ENCODE peak calls at places on chromosomes 3 and 15, in four cellular contexts. One of them, this sample, is unnamed.

GRCh38 chr3:63706321-63707085 is 54.0 kb downstream of the SNTN start:
- DNase-seq in nephron progenitor cell: no peak
- DNase-seq in stromal cell of bone marrow: no peak
- DNase-seq in GM13977: no peak
- DNase-seq in this sample: no peak

GRCh38 chr3:50572801-50573371 is 3.6 kb downstream of the HEMK1 start:
- DNase-seq in stromal cell of bone marrow: no peak
- DNase-seq in GM13977: no peak
- DNase-seq in nephron progenitor cell: no peak
- DNase-seq in this sample: no peak

GRCh38 chr15:85622432-85622831 is 172.3 kb downstream of the KLHL25 start:
- DNase-seq in GM13977: no peak
- DNase-seq in nephron progenitor cell: no peak
- DNase-seq in stromal cell of bone marrow: no peak
- DNase-seq in this sample: no peak

GRCh38 chr3:197216169-197216860 is 82.1 kb downstream of the DLG1 start:
- DNase-seq in nephron progenitor cell: no peak
- DNase-seq in stromal cell of bone marrow: peak
- DNase-seq in GM13977: no peak
- DNase-seq in this sample: no peak

GRCh38 chr3:156892701-156893100 is 66.5 kb downstream of the LEKR1 start:
- DNase-seq in nephron progenitor cell: no peak
- DNase-seq in stromal cell of bone marrow: peak
- DNase-seq in GM13977: no peak
- DNase-seq in this sample: no peak

GRCh38 chr3:13785351-13785750 is 94.5 kb downstream of the WNT7A start:
- DNase-seq in stromal cell of bone marrow: no peak
- DNase-seq in GM13977: no peak
- DNase-seq in nephron progenitor cell: no peak
- DNase-seq in this sample: no peak

GRCh38 chr3:41369838-41370237 is 170.5 kb downstream of the CTNNB1 start:
- DNase-seq in stromal cell of bone marrow: no peak
- DNase-seq in nephron progenitor cell: no peak
- DNase-seq in GM13977: no peak
- DNase-seq in this sample: no peak

GRCh38 chr3:37935290-37935668 is 55.3 kb upstream of the VILL start:
- DNase-seq in nephron progenitor cell: no peak
- DNase-seq in GM13977: no peak
- DNase-seq in stromal cell of bone marrow: peak
- DNase-seq in this sample: no peak

GRCh38 chr3:110624571-110624970 is 447.0 kb upstream of the NECTIN3 start:
- DNase-seq in nephron progenitor cell: no peak
- DNase-seq in GM13977: no peak
- DNase-seq in stromal cell of bone marrow: no peak
- DNase-seq in this sample: no peak

GRCh38 chr15:61827131-61827530 is 233.1 kb downstream of the VPS13C start:
- DNase-seq in GM13977: no peak
- DNase-seq in stromal cell of bone marrow: no peak
- DNase-seq in nephron progenitor cell: no peak
- DNase-seq in this sample: no peak

GRCh38 chr15:91953432-91953831 is 99.9 kb downstream of the SLCO3A1 start:
- DNase-seq in stromal cell of bone marrow: no peak
- DNase-seq in GM13977: no peak
- DNase-seq in nephron progenitor cell: no peak
- DNase-seq in this sample: no peak

GRCh38 chr15:47846911-47847310 is 129.6 kb downstream of the SEMA6D start:
- DNase-seq in nephron progenitor cell: no peak
- DNase-seq in stromal cell of bone marrow: no peak
- DNase-seq in GM13977: no peak
- DNase-seq in this sample: no peak

GRCh38 chr3:186882881-186883685 is 40.6 kb downstream of the ADIPOQ start:
- DNase-seq in GM13977: no peak
- DNase-seq in nephron progenitor cell: no peak
- DNase-seq in stromal cell of bone marrow: peak
- DNase-seq in this sample: no peak

GRCh38 chr3:86175051-86175536 is 815.9 kb downstream of the VGLL3 start:
- DNase-seq in nephron progenitor cell: no peak
- DNase-seq in stromal cell of bone marrow: no peak
- DNase-seq in GM13977: no peak
- DNase-seq in this sample: no peak

GRCh38 chr15:66698318-66698961 is 3.6 kb upstream of the SMAD6 start:
- DNase-seq in nephron progenitor cell: peak
- DNase-seq in GM13977: no peak
- DNase-seq in stromal cell of bone marrow: peak
- DNase-seq in this sample: no peak

GRCh38 chr3:9838856-9839255 is 5.0 kb downstream of the RPUSD3 start:
- DNase-seq in nephron progenitor cell: no peak
- DNase-seq in stromal cell of bone marrow: no peak
- DNase-seq in GM13977: no peak
- DNase-seq in this sample: no peak

GRCh38 chr15:90300988-90301715 is 35.7 kb downstream of the NGRN start:
- DNase-seq in nephron progenitor cell: peak
- DNase-seq in GM13977: no peak
- DNase-seq in stromal cell of bone marrow: no peak
- DNase-seq in this sample: peak

GRCh38 chr15:41661078-41661528 is 898 bp downstream of the MGA start:
- DNase-seq in GM13977: no peak
- DNase-seq in nephron progenitor cell: no peak
- DNase-seq in stromal cell of bone marrow: no peak
- DNase-seq in this sample: no peak

GRCh38 chr3:12966847-12967750 is 106.1 kb downstream of the IQSEC1 start:
- DNase-seq in GM13977: no peak
- DNase-seq in nephron progenitor cell: peak
- DNase-seq in stromal cell of bone marrow: no peak
- DNase-seq in this sample: no peak

GRCh38 chr3:186515115-186515514 is 29.1 kb downstream of the CRYGS start:
- DNase-seq in stromal cell of bone marrow: no peak
- DNase-seq in GM13977: no peak
- DNase-seq in nephron progenitor cell: no peak
- DNase-seq in this sample: no peak

GRCh38 chr3:9600597-9600996 is 47.0 kb upstream of the LHFPL4 start:
- DNase-seq in nephron progenitor cell: peak
- DNase-seq in GM13977: no peak
- DNase-seq in stromal cell of bone marrow: no peak
- DNase-seq in this sample: no peak

GRCh38 chr3:11195721-11196332 is 41.5 kb downstream of the HRH1 start:
- DNase-seq in nephron progenitor cell: no peak
- DNase-seq in GM13977: no peak
- DNase-seq in stromal cell of bone marrow: no peak
- DNase-seq in this sample: no peak

GRCh38 chr15:43905755-43906154 is 79.0 kb downstream of the WDR76 start:
- DNase-seq in GM13977: no peak
- DNase-seq in nephron progenitor cell: no peak
- DNase-seq in stromal cell of bone marrow: no peak
- DNase-seq in this sample: no peak

GRCh38 chr3:107767897-107768605 is 245.3 kb downstream of the BBX start:
- DNase-seq in stromal cell of bone marrow: no peak
- DNase-seq in nephron progenitor cell: no peak
- DNase-seq in GM13977: no peak
- DNase-seq in this sample: no peak

GRCh38 chr3:57852896-57853295 is 96.8 kb downstream of the SLMAP start:
- DNase-seq in nephron progenitor cell: no peak
- DNase-seq in stromal cell of bone marrow: no peak
- DNase-seq in GM13977: peak
- DNase-seq in this sample: no peak

GRCh38 chr15:63405683-63406456 is 24.2 kb upstream of the CA12 start:
- DNase-seq in GM13977: no peak
- DNase-seq in stromal cell of bone marrow: no peak
- DNase-seq in nephron progenitor cell: no peak
- DNase-seq in this sample: no peak

GRCh38 chr3:94089126-94089525 is 26.3 kb downstream of the NSUN3 start:
- DNase-seq in nephron progenitor cell: no peak
- DNase-seq in GM13977: no peak
- DNase-seq in stromal cell of bone marrow: no peak
- DNase-seq in this sample: no peak

GRCh38 chr3:39142067-39142466 is 11.3 kb downstream of the CSRNP1 start:
- DNase-seq in stromal cell of bone marrow: no peak
- DNase-seq in GM13977: no peak
- DNase-seq in nephron progenitor cell: no peak
- DNase-seq in this sample: no peak

GRCh38 chr3:100330651-100331050 is 3.9 kb upstream of the NIT2 start:
- DNase-seq in GM13977: no peak
- DNase-seq in stromal cell of bone marrow: no peak
- DNase-seq in nephron progenitor cell: no peak
- DNase-seq in this sample: no peak

GRCh38 chr3:183239046-183239445 is 14.0 kb upstream of the B3GNT5 start:
- DNase-seq in GM13977: no peak
- DNase-seq in stromal cell of bone marrow: no peak
- DNase-seq in nephron progenitor cell: no peak
- DNase-seq in this sample: no peak

GRCh38 chr3:58349792-58350626 is 17.3 kb downstream of the PXK start:
- DNase-seq in nephron progenitor cell: no peak
- DNase-seq in stromal cell of bone marrow: no peak
- DNase-seq in GM13977: peak
- DNase-seq in this sample: no peak

GRCh38 chr3:25455316-25456232 is 27.5 kb downstream of the RARB start:
- DNase-seq in stromal cell of bone marrow: peak
- DNase-seq in nephron progenitor cell: peak
- DNase-seq in GM13977: no peak
- DNase-seq in this sample: no peak

GRCh38 chr15:62658498-62658897 is 384.0 kb upstream of the TPM1 start:
- DNase-seq in GM13977: no peak
- DNase-seq in nephron progenitor cell: no peak
- DNase-seq in stromal cell of bone marrow: no peak
- DNase-seq in this sample: no peak

GRCh38 chr3:190258634-190259033 is 63.6 kb downstream of the CLDN1 start:
- DNase-seq in GM13977: no peak
- DNase-seq in nephron progenitor cell: peak
- DNase-seq in stromal cell of bone marrow: no peak
- DNase-seq in this sample: no peak

GRCh38 chr3:170469151-170470062 is 50.7 kb downstream of the CLDN11 start:
- DNase-seq in nephron progenitor cell: peak
- DNase-seq in GM13977: no peak
- DNase-seq in stromal cell of bone marrow: peak
- DNase-seq in this sample: no peak

GRCh38 chr3:12670789-12671450 is 7.0 kb upstream of the RAF1 start:
- DNase-seq in stromal cell of bone marrow: no peak
- DNase-seq in GM13977: no peak
- DNase-seq in nephron progenitor cell: no peak
- DNase-seq in this sample: no peak

GRCh38 chr15:58520936-58521292 is 89.1 kb downstream of the LIPC start:
- DNase-seq in nephron progenitor cell: no peak
- DNase-seq in stromal cell of bone marrow: no peak
- DNase-seq in GM13977: no peak
- DNase-seq in this sample: no peak

GRCh38 chr3:100412897-100413590 is 11.7 kb downstream of the LNP1 start:
- DNase-seq in GM13977: no peak
- DNase-seq in stromal cell of bone marrow: no peak
- DNase-seq in nephron progenitor cell: no peak
- DNase-seq in this sample: no peak

GRCh38 chr15:39925112-39925830 is 5.2 kb upstream of the GPR176 start:
- DNase-seq in nephron progenitor cell: no peak
- DNase-seq in GM13977: no peak
- DNase-seq in stromal cell of bone marrow: no peak
- DNase-seq in this sample: no peak

GRCh38 chr3:31572605-31573459 is 40.1 kb downstream of the STT3B start:
- DNase-seq in GM13977: no peak
- DNase-seq in nephron progenitor cell: no peak
- DNase-seq in stromal cell of bone marrow: no peak
- DNase-seq in this sample: no peak

This sample was measured in smooth muscle cell of the brain vasculature.